ENCODE peak calls at places on chromosomes 4 and X, in six cellular contexts. F is T-helper 2 cell; I is LHCN-M2; K is stimulated activated CD4-positive, alpha-beta T cell treated with anti-CD3 and anti-CD28 coated beads, Interleukin-2, amount 100 ng/mL, for 24 hours; Q is psoas muscle; R is NCI-H2081. Z is an unnamed sample.

GRCh38 chr4:123941306-123941705 is 544.7 kb downstream of the SPRY1 start:
- DNase-seq in F (no peak), K (no peak), I (peak), Q (no peak), R (no peak), Z (no peak)

GRCh38 chr4:86641516-86642090 is 47.5 kb downstream of the PTPN13 start:
- DNase-seq in K (no peak), F (no peak), Q (no peak), R (no peak), I (no peak), Z (no peak)

GRCh38 chrX:45001038-45001437 is 128.1 kb downstream of the KDM6A start:
- DNase-seq in F (no peak), K (no peak), Q (no peak), I (no peak), R (no peak), Z (no peak)

GRCh38 chr4:30181918-30182317 is 538.3 kb upstream of the PCDH7 start:
- DNase-seq in Q (no peak), F (no peak), R (no peak), K (no peak), I (no peak), Z (no peak)

GRCh38 chrX:136767104-136767941 is 13.4 kb downstream of the ARHGEF6 start:
- DNase-seq in R (no peak), I (peak), F (peak), K (peak), Q (peak), Z (peak)

GRCh38 chr4:42673084-42673429 is 16.2 kb upstream of the ATP8A1 start:
- DNase-seq in F (no peak), K (no peak), I (no peak), R (no peak), Q (peak), Z (no peak)

GRCh38 chr4:87093443-87094123 is 126.8 kb downstream of the KLHL8 start:
- DNase-seq in K (peak), R (peak), F (no peak), I (peak), Q (no peak), Z (no peak)

GRCh38 chr4:134695433-134695832 is 493.8 kb upstream of the PABPC4L start:
- DNase-seq in I (no peak), Q (no peak), K (no peak), F (no peak), R (no peak), Z (no peak)

GRCh38 chr4:22299678-22300077 is 216.2 kb downstream of the ADGRA3 start:
- DNase-seq in F (no peak), I (no peak), R (no peak), Q (no peak), K (no peak), Z (no peak)

GRCh38 chr4:151039733-151040132 is 24.6 kb upstream of the LRBA start:
- DNase-seq in R (no peak), Q (no peak), I (no peak), K (no peak), F (no peak), Z (no peak)

GRCh38 chrX:108091266-108091877 is at the start of the genes ATG4A and PSMD10:
- DNase-seq in I (peak), K (peak), Q (peak), F (peak), R (peak), Z (peak)

GRCh38 chrX:153725832-153726285 is 1.2 kb downstream of the ABCD1 start:
- DNase-seq in I (no peak), Q (no peak), K (no peak), R (no peak), F (no peak), Z (no peak)

GRCh38 chr4:76990288-76991080 is 40.9 kb downstream of the SEPTIN11 start:
- DNase-seq in F (no peak), K (no peak), R (no peak), I (peak), Q (no peak), Z (peak)

GRCh38 chr4:98994474-98995182 is 893 bp upstream of the METAP1 start:
- DNase-seq in K (no peak), R (no peak), Q (no peak), F (no peak), I (peak), Z (no peak)

GRCh38 chr4:113699772-113700171 is 61.8 kb downstream of the CAMK2D start:
- DNase-seq in K (no peak), Q (no peak), I (peak), F (no peak), R (no peak), Z (no peak)

GRCh38 chr4:5685296-5685695 is 23.1 kb downstream of the EVC2 start:
- DNase-seq in R (no peak), Q (no peak), I (no peak), K (no peak), F (no peak), Z (no peak)

GRCh38 chrX:17967888-17968287 is 106.8 kb upstream of the RAI2 start:
- DNase-seq in K (no peak), Q (no peak), R (peak), I (no peak), F (no peak), Z (no peak)

GRCh38 chrX:49282647-49283011 is 13.0 kb downstream of the PPP1R3F start:
- DNase-seq in F (no peak), R (no peak), Q (no peak), I (peak), K (no peak), Z (no peak)

GRCh38 chr4:154230723-154231122 is 260.9 kb downstream of the DCHS2 start:
- DNase-seq in F (no peak), I (no peak), R (no peak), K (no peak), Q (no peak), Z (no peak)

GRCh38 chr4:166422475-166422874 is 549.4 kb downstream of the TLL1 start:
- DNase-seq in I (peak), Q (no peak), K (no peak), F (no peak), R (no peak), Z (no peak)

GRCh38 chrX:83508526-83509245 is 596 bp downstream of the POU3F4 start:
- DNase-seq in K (no peak), F (no peak), Q (no peak), I (no peak), R (no peak), Z (no peak)

GRCh38 chrX:73944582-73944947 is 359.4 kb upstream of the ZCCHC13 start:
- DNase-seq in F (no peak), K (no peak), R (peak), I (no peak), Q (no peak), Z (no peak)

GRCh38 chrX:12950851-12951589 is 23.9 kb upstream of the TMSB4X start:
- DNase-seq in I (no peak), Q (no peak), K (peak), F (peak), R (no peak), Z (peak)

GRCh38 chr4:174663254-174663653 is 141.0 kb upstream of the HPGD start:
- DNase-seq in K (no peak), R (no peak), F (no peak), Q (no peak), I (no peak), Z (no peak)

GRCh38 chr4:19947349-19947748 is 304.4 kb upstream of the SLIT2 start:
- DNase-seq in F (no peak), R (no peak), Q (no peak), I (no peak), K (no peak), Z (no peak)

GRCh38 chr4:147901886-147902285 is 170.0 kb downstream of the ARHGAP10 start:
- DNase-seq in I (no peak), R (no peak), Q (no peak), K (no peak), F (no peak), Z (no peak)

GRCh38 chrX:45771114-45771513 is 570.4 kb upstream of the DIPK2B start:
- DNase-seq in I (peak), F (no peak), Q (no peak), R (no peak), K (no peak), Z (peak)

Z was measured in mucosa of descending colon.